ENCODE peak calls at places on chromosomes 16 and 17, in four cellular contexts. K is HFFc6, Z is ascending aorta, N is fibroblast of lung. V is an unnamed sample.

GRCh38 chr17:57697197-57697596 is 47.9 kb downstream of the CCDC182 start:
- DNase-seq in K (no peak), Z (no peak), N (no peak), V (no peak)

GRCh38 chr17:76271669-76272540 is 6.8 kb downstream of the UBALD2 start:
- DNase-seq in K (no peak), Z (no peak), N (no peak), V (peak; percentile 34)

GRCh38 chr17:51682115-51682514 is 421.8 kb downstream of the UTP18 start:
- DNase-seq in K (no peak), Z (no peak), N (no peak), V (no peak)

GRCh38 chr17:37598145-37598544 is 11.1 kb downstream of the SYNRG start:
- DNase-seq in K (no peak), Z (no peak), N (no peak), V (no peak)

GRCh38 chr16:22328081-22328725 is 31.0 kb downstream of the POLR3E start:
- DNase-seq in K (no peak), Z (no peak), N (no peak), V (no peak)

GRCh38 chr17:60128171-60128859 is 21.5 kb upstream of the CA4 start:
- DNase-seq in K (no peak), Z (peak; percentile 39), N (no peak), V (no peak)

GRCh38 chr16:56697456-56698155 is 15.3 kb downstream of the MT1X start:
- DNase-seq in K (no peak), Z (no peak), N (no peak), V (no peak)

GRCh38 chr17:44970136-44970737 is 2.1 kb upstream of the C1QL1 start:
- DNase-seq in K (no peak), Z (no peak), N (peak; percentile 31), V (no peak)

GRCh38 chr17:7854078-7854777 is 638 bp upstream of the TMEM88 start:
- DNase-seq in K (no peak), Z (no peak), N (no peak), V (no peak)

GRCh38 chr17:1399679-1400512 is at the start of gene YWHAE:
- DNase-seq in K (peak; percentile 95), Z (peak; percentile 98), N (peak; percentile 92), V (peak; percentile 94)

GRCh38 chr16:70778901-70779309 is 22.1 kb downstream of the VAC14 start:
- DNase-seq in K (peak; percentile 89), Z (peak; percentile 77), N (peak; percentile 75), V (peak; percentile 94)

GRCh38 chr17:18079543-18079942 is 8.2 kb upstream of the DRG2 start:
- DNase-seq in K (no peak), Z (no peak), N (no peak), V (no peak)

GRCh38 chr17:38910325-38910724 is 15.1 kb upstream of the LASP1NB start:
- DNase-seq in K (no peak), Z (peak; percentile 31), N (no peak), V (no peak)

GRCh38 chr17:19398301-19399181 is 11.6 kb upstream of the MFAP4 start:
- DNase-seq in K (no peak), Z (peak; percentile 81), N (peak; percentile 19), V (peak; percentile 76)

GRCh38 chr16:318628-319027 is 33.9 kb downstream of the AXIN1 start:
- DNase-seq in K (no peak), Z (no peak), N (no peak), V (no peak)

GRCh38 chr17:2786176-2786881 is 9.9 kb upstream of the RAP1GAP2 start:
- DNase-seq in K (peak; percentile 57), Z (peak; percentile 77), N (peak; percentile 71), V (peak; percentile 80)

GRCh38 chr17:42456223-42457106 is 2.2 kb upstream of the ATP6V0A1 start:
- DNase-seq in K (peak; percentile 55), Z (no peak), N (peak; percentile 89), V (peak; percentile 71)

GRCh38 chr16:49529646-49530045 is 156.0 kb downstream of the C16orf78 start:
- DNase-seq in K (no peak), Z (no peak), N (no peak), V (no peak)

GRCh38 chr16:49527621-49528020 is 154.0 kb downstream of the C16orf78 start:
- DNase-seq in K (no peak), Z (no peak), N (no peak), V (no peak)

GRCh38 chr16:49528564-49529150 is 155.1 kb downstream of the C16orf78 start:
- DNase-seq in K (no peak), Z (no peak), N (no peak), V (no peak)

GRCh38 chr16:49526966-49527365 is 153.4 kb downstream of the C16orf78 start:
- DNase-seq in K (no peak), Z (no peak), N (no peak), V (no peak)

GRCh38 chr16:49528035-49528434 is 154.4 kb downstream of the C16orf78 start:
- DNase-seq in K (no peak), Z (no peak), N (peak; percentile 65), V (no peak)
- TF ChIP-seq CTCF in K (no peak), Z (no peak), N (no peak), V (no peak)

DNA sequence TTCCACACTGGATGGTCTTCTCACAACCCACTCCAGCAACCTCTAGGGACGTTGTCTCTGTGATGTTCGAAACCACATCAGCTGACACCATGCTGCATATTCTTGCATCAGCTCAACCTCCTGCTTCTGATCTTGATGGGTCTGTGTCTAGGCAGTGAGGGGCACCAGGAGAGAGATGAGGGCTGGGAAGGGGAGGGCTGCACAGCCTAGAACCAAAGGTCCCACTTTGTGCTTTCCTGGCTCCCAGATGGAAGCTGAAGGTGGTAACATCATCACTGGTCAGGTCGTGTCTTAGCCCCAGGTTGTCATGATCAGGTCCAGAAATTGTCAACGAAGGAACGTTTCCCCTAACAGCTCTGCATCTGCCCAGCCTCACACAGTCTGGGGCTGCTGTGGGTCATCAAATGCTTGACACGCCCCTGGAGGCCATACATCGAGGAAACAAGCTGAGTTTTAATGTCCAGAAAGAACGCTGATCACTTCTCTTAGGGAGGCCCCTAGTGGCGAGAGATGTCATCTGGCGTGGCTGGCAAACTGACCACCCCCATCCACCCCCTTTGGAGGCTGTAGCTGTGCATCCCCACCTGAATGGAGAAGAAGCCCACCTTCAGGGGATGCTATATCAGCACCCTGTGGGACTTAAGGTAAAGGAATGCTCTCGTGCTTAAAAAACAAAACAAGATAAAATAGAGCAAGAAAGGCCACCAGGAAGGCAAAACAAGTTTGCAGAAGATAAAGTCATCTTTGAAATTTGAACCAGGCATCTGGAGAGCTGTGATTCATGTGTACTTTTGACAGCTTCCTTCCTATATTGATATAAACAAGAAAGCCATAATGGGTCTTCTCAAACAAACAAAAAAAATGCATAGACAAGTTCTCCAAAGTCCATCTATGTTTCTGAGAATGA is 58.3 kb downstream of the WIPI1 start:
- DNase-seq in K (peak; percentile 71), Z (no peak), N (peak; percentile 62), V (peak; percentile 90)
- TF ChIP-seq CTCF in K (peak; percentile 92), Z (peak; percentile 54), N (peak; percentile 92), V (peak; percentile 92)

GRCh38 chr16:73047536-73048291 is at the start of gene ZFHX3:
- DNase-seq in K (peak; percentile 70), Z (peak; percentile 91), N (peak; percentile 66), V (peak; percentile 55)
- TF ChIP-seq CTCF in K (no peak), Z (peak; percentile 28), N (peak; percentile 10), V (no peak)

GRCh38 chr16:80366023-80366422 is 174.8 kb upstream of the DYNLRB2 start:
- DNase-seq in K (no peak), Z (no peak), N (peak; percentile 41), V (no peak)

GRCh38 chr16:80367037-80367658 is 173.6 kb upstream of the DYNLRB2 start:
- DNase-seq in K (no peak), Z (no peak), N (no peak), V (no peak)

GRCh38 chr16:80372341-80372740 is 168.5 kb upstream of the DYNLRB2 start:
- DNase-seq in K (no peak), Z (no peak), N (peak; percentile 11), V (no peak)

GRCh38 chr16:80369138-80369537 is 171.7 kb upstream of the DYNLRB2 start:
- DNase-seq in K (no peak), Z (no peak), N (no peak), V (no peak)

DNA sequence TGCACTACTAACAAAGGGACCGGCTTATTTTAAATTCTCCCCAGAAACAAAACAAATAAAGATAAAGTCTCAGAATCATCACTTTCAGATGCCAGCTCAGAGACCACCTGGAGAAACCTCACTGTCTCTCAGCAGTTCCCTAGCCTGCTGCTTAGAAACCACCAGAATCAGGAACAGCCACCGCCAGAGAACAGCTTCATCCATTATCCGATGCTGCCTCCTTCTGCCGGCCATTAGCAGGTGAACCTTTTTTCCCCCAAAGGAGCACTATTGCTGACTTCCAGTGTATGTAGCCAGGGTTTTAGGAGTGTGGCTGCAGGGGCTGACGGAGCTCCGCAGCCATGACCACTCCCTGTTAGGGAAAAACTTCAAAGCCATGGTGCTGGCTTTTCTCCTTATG is 171.2 kb upstream of the DYNLRB2 start:
- DNase-seq in K (peak; percentile 42), Z (no peak), N (peak; percentile 59), V (peak; percentile 79)
- TF ChIP-seq CTCF in K (peak; percentile 72), Z (peak; percentile 69), N (peak; percentile 78), V (peak; percentile 78)

GRCh38 chr16:46857261-46857962 is 26.4 kb upstream of the C16orf87 start:
- DNase-seq in K (peak; percentile 66), Z (no peak), N (peak; percentile 67), V (peak; percentile 73)
- TF ChIP-seq CTCF in K (peak; percentile 74), Z (peak; percentile 48), N (peak; percentile 66), V (peak; percentile 46)

V was measured in foreskin fibroblast.